ENCODE peak calls at places on chromosomes 11 and 22, in six cellular contexts. C is Peyer's patch, T is HCT116, M is IMR-90, S is adrenal gland, K is uterus. N is an unnamed sample. For H3K4me1, the result is how much of the 10 kb centered on the place peaks cover.

GRCh38 chr22:19429950-19430889 is 1.3 kb downstream of the HIRA start:
- DNase-seq in S (peak), C (peak), M (peak), K (no peak), T (no peak), N (peak)

GRCh38 chr11:47786373-47786772 is 19.2 kb upstream of the FNBP4 start:
- DNase-seq in S (peak), T (no peak), K (no peak), M (peak), C (no peak), N (no peak)

GRCh38 chr11:43952020-43952400 is 9.6 kb downstream of the C11orf96 start:
- DNase-seq in K (no peak), M (no peak), S (no peak), T (no peak), C (no peak), N (no peak)

GRCh38 chr11:4418403-4418802 is 24.9 kb upstream of the TRIM21 start:
- DNase-seq in C (no peak), M (no peak), K (no peak), S (no peak), T (no peak), N (no peak)

GRCh38 chr11:108871152-108871551 is 206.3 kb downstream of the DDX10 start:
- DNase-seq in T (no peak), S (peak), K (no peak), M (peak), C (no peak), N (no peak)

GRCh38 chr11:110471315-110471714 is 41.6 kb downstream of the FDX1 start:
- DNase-seq in K (no peak), M (peak), T (no peak), C (no peak), S (no peak), N (no peak)

GRCh38 chr11:66221726-66222236 is 46.7 kb upstream of the RAB1B start:
- DNase-seq in K (no peak), C (no peak), S (no peak), M (peak), T (no peak), N (no peak)

GRCh38 chr11:33044281-33044680 is 4.9 kb downstream of the TCP11L1 start:
- DNase-seq in M (peak), T (no peak), K (no peak), S (no peak), C (no peak), N (no peak)

GRCh38 chr11:77176996-77177395 is 49.0 kb downstream of the MYO7A start:
- DNase-seq in T (no peak), K (no peak), C (no peak), S (no peak), M (no peak), N (no peak)

GRCh38 chr22:45225732-45226560 is 14.7 kb downstream of the KIAA0930 start:
- DNase-seq in T (no peak), S (peak), M (peak), K (peak), C (no peak), N (peak)

GRCh38 chr22:40310771-40311120 is 35.6 kb upstream of the ADSL start:
- DNase-seq in C (no peak), M (no peak), S (no peak), K (no peak), T (no peak), N (no peak)

GRCh38 chr22:38202437-38203089 is 769 bp downstream of the MAFF start:
- DNase-seq in M (peak), T (no peak), C (peak), K (peak), S (peak), N (peak)

GRCh38 chr11:33211588-33211987 is 45.6 kb upstream of the HIPK3 start:
- DNase-seq in S (no peak), T (no peak), C (no peak), K (no peak), M (no peak), N (no peak)

GRCh38 chr11:34407121-34407813 is 31.5 kb upstream of the CAT start:
- DNase-seq in C (no peak), M (no peak), K (no peak), S (no peak), T (no peak), N (no peak)

GRCh38 chr22:24950272-24950902 is 2.1 kb upstream of the KIAA1671 start:
- DNase-seq in C (no peak), T (no peak), K (no peak), M (peak), S (no peak), N (no peak)

GRCh38 chr11:115627666-115628460 is 123.6 kb upstream of the CADM1 start:
- DNase-seq in K (no peak), C (no peak), T (no peak), M (no peak), S (no peak), N (no peak)

GRCh38 chr11:64305691-64306562 is 603 bp downstream of the ESRRA start:
- DNase-seq in T (peak), S (peak), M (peak), C (peak), K (peak), N (peak)

GRCh38 chr22:46122511-46122971 is 27.8 kb upstream of the PPARA start:
- DNase-seq in M (peak), T (peak), S (peak), K (peak), C (peak), N (peak)

GRCh38 chr22:50340157-50340879 is 2.8 kb upstream of the PPP6R2 start:
- DNase-seq in K (no peak), C (no peak), S (no peak), M (no peak), T (no peak), N (no peak)

GRCh38 chr11:58316142-58316541 is 42.7 kb downstream of the OR5B17 start:
- DNase-seq in K (no peak), C (no peak), M (peak), T (no peak), S (no peak), N (no peak)

GRCh38 chr22:41425704-41426365 is 20.8 kb downstream of the TOB2 start:
- DNase-seq in C (no peak), T (no peak), M (no peak), S (no peak), K (no peak), N (peak)

GRCh38 chr11:117226388-117227385 is 5.2 kb downstream of the PCSK7 start:
- DNase-seq in T (peak), S (peak), M (peak), K (no peak), C (no peak), N (no peak)

GRCh38 chr11:117222991-117223740 is 8.7 kb downstream of the PCSK7 start:
- DNase-seq in S (no peak), T (no peak), C (no peak), M (no peak), K (peak), N (no peak)

GRCh38 chr11:117228091-117228490 is 3.8 kb downstream of the PCSK7 start:
- DNase-seq in T (no peak), M (no peak), C (no peak), S (no peak), K (no peak), N (no peak)

GRCh38 chr11:117223741-117224685 is 7.9 kb downstream of the PCSK7 start:
- DNase-seq in C (no peak), S (no peak), K (no peak), T (no peak), M (no peak), N (no peak)

DNA sequence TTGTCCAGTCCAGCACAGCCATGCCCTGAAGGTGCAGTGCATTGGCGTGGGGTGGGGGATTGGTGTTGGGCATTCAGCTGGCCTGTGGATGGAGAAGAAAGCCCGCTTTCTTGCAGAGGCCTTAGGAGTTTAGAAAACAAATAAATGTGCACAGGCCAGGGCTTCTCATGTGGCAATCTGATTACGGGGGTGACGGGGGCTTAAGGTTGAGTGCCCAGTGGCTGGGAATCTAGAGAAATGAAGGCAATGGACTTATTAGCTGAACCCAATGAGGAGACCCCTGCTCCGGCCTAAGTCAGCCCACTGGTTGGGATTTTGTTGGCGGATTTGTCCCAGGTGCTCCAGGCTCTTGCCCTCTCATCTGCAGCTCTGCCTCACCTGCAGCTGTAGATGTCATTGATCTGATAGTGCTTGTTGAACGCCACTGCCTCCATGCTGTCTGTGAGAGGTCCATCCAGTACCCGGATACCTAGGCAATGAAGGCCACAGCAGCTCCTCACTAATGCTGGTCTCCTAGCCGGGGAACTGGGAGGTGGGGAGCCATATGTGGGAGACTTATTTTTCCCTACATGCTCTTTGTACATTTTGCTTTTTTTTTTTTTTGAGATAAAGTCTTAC is 6.2 kb downstream of the PCSK7 start:
- DNase-seq in K (no peak), C (no peak), T (no peak), S (no peak), M (no peak), N (no peak)
- H3K4me1 ChIP-seq in K (under half), C (under half), T (under half), S (under half), M (under half), N (under half)

DNA sequence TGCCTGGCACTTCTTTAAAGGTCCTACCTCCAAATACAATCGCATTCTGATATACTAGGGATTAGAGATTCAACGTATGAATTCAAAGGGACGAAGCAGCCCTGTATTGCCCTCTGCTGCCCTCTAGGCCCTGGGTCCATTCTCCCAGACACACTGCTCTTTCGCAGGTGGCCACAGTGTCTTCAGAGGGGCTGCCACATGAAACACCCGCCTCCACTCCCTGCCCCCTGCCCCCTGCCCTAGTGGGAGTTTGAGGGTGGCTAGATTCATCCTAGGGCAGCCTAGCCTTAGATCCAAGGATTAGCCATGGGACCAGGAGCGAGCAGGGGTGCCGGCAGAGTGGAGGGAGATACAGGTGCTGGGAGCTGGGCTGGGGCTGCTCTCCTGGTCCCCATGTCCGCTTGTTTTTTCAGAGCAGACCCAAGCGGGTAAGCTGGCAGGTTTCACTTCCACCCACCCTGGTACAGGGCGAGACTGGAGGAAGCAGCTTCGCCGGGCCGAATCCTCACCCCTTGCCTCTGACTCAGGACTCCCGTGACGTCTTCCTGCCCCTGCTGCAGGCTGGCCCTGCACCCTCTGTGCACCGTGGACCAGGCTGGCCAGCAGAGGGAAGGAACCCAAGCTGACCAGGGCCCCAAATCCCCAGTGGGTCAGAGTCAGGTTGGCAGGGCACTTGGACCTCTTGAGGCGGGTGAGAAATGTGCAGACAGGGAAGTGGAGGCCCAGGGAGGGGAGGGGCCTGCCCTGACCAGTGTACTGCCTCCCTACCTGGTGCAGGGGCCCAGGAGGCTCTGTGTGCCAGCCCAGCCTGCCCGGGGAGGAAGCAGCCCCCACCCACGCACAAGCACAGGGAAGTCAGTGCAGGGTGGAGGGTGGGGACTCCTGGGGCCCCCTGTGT is 28.4 kb upstream of the HMOX1 start:
- DNase-seq in S (peak), M (no peak), T (no peak), K (peak), C (peak), N (peak)
- TF ChIP-seq POLR2A in S (peak), M (no peak), T (no peak), K (no peak), C (no peak), N (no peak)

GRCh38 chr11:13462311-13462927 is 603 bp downstream of the BTBD10 start:
- DNase-seq in T (peak), C (peak), M (peak), K (no peak), S (peak), N (no peak)
- H3K27ac ChIP-seq in T (peak), C (peak), M (peak), K (peak), S (peak), N (peak)

DNA sequence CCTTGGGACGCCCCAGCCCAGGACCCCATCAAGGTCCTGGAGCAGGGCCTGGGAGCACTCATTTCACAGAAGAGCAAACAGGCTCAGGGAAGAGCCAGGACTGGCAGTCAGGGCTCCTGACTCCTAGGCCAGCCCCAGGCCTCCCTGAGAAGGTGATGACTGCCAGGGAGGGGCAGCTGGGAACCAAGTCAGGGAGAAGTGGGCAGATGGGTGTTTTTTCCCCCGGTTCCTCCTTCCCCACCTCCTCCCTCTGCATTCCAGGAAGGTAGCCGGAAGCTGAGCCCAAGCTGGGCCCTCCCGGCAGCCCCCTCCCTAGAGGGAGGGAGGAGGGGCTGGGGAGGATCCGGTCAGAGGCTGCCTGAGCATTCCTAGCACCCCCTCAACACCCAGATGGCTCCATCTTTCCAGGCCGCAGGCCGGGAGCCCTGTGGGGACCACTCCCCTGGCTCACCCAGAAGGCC is 19.6 kb downstream of the MYRF start:
- DNase-seq in C (no peak), M (no peak), S (no peak), K (no peak), T (no peak), N (no peak)
- H3K4me1 ChIP-seq in C (under half), M (under half), S (under half), K (under half), T (under half), N (under half)

DNA sequence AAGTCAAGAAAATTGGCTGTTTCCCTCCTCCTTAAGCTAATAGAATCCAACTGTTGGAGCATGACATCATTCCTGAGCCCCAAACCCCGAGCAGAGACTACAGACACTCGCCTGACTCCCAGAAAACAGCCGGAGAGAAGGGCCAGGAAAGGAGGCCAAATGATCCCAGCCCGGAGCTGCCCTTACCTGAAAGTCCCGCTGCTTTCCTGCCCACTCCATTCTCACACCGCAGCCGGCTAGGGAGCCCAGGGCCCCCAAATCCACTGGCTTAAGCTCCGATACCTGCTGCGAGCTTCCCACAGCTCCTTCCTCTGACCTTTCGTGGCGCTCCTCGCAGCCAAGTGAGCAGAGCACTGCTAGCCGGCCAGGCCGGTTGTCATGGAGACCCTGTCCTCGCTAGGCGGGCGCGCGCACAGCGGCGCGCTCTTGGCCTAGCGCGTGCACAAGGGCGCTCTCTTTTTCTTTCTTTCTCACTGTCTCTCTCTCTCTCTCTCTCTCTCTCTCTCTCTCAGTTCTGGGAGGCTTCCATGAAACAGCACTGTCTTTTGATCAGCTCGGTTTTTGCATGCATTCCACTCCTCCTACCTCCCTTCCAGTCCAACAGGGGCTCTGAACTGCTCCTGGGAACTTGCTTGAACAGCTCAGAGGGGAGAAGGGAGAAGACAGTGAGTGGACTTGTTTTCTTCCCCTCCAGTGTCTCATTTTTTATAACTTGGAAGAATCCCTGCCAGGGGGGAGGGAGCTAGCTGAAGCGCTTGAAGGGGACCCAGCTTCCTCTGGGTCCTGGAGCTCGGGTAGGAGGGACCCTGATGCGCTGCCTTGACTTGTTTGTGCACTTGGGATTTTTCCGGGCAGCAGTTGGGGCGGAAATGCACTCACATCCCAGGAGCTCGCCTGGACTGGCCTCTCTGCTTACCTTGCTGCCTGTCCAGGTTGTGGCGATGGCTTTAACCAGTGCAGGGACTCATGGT is 100.4 kb upstream of the AKIP1 start:
- DNase-seq in M (peak), S (peak), T (no peak), C (no peak), K (peak), N (peak)
- TF ChIP-seq POLR2A in M (no peak), S (peak), T (no peak), C (peak), K (peak), N (peak)

N was measured in upper lobe of left lung.